ENCODE peak calls at places on chromosomes 6 and 20, in nine cellular contexts. One of them, this sample, is unnamed.

GRCh38 chr6:154410619-154411044 is 54.0 kb upstream of the IPCEF1 start:
- DNase-seq in body of pancreas: peak; percentile 30
- DNase-seq in astrocyte: peak; percentile 98
- DNase-seq in sigmoid colon: peak; percentile 75
- DNase-seq in pancreas: no peak
- DNase-seq in breast epithelium: no peak
- DNase-seq in cardiac muscle cell: peak; percentile 97
- DNase-seq in brain microvascular endothelial cell: peak; percentile 94
- DNase-seq in endodermal cell: no peak
- DNase-seq in this sample: no peak

GRCh38 chr6:33975631-33976424 is 170.1 kb downstream of the GRM4 start:
- DNase-seq in body of pancreas: no peak
- DNase-seq in astrocyte: no peak
- DNase-seq in sigmoid colon: no peak
- DNase-seq in pancreas: no peak
- DNase-seq in breast epithelium: peak; percentile 39
- DNase-seq in cardiac muscle cell: no peak
- DNase-seq in brain microvascular endothelial cell: no peak
- DNase-seq in endodermal cell: peak; percentile 74
- DNase-seq in this sample: peak; percentile 52

GRCh38 chr6:170347091-170347490 is 40.5 kb downstream of the FAM120B start:
- DNase-seq in body of pancreas: no peak
- DNase-seq in astrocyte: no peak
- DNase-seq in sigmoid colon: no peak
- DNase-seq in pancreas: no peak
- DNase-seq in breast epithelium: no peak
- DNase-seq in cardiac muscle cell: no peak
- DNase-seq in brain microvascular endothelial cell: no peak
- DNase-seq in endodermal cell: no peak
- DNase-seq in this sample: no peak

GRCh38 chr6:28585335-28585734 is 59.7 kb downstream of the GPX5 start:
- DNase-seq in body of pancreas: no peak
- DNase-seq in astrocyte: peak; percentile 55
- DNase-seq in sigmoid colon: no peak
- DNase-seq in pancreas: no peak
- DNase-seq in breast epithelium: no peak
- DNase-seq in cardiac muscle cell: peak; percentile 75
- DNase-seq in brain microvascular endothelial cell: peak; percentile 77
- DNase-seq in endodermal cell: no peak
- DNase-seq in this sample: no peak

GRCh38 chr6:149467265-149467664 is 17.5 kb downstream of the ZC3H12D start:
- DNase-seq in body of pancreas: no peak
- DNase-seq in astrocyte: no peak
- DNase-seq in sigmoid colon: no peak
- DNase-seq in pancreas: no peak
- DNase-seq in breast epithelium: no peak
- DNase-seq in cardiac muscle cell: no peak
- DNase-seq in brain microvascular endothelial cell: no peak
- DNase-seq in endodermal cell: no peak
- DNase-seq in this sample: no peak

GRCh38 chr6:156564128-156564806 is 212.9 kb upstream of the ARID1B start:
- DNase-seq in body of pancreas: peak; percentile 83
- DNase-seq in astrocyte: peak; percentile 13
- DNase-seq in sigmoid colon: peak; percentile 90
- DNase-seq in pancreas: peak; percentile 81
- DNase-seq in breast epithelium: peak; percentile 84
- DNase-seq in cardiac muscle cell: peak; percentile 75
- DNase-seq in brain microvascular endothelial cell: peak; percentile 52
- DNase-seq in endodermal cell: peak; percentile 93
- DNase-seq in this sample: peak; percentile 90

GRCh38 chr20:41256516-41256915 is 61.0 kb downstream of the ZHX3 start:
- DNase-seq in body of pancreas: no peak
- DNase-seq in astrocyte: no peak
- DNase-seq in sigmoid colon: no peak
- DNase-seq in pancreas: no peak
- DNase-seq in breast epithelium: no peak
- DNase-seq in cardiac muscle cell: no peak
- DNase-seq in brain microvascular endothelial cell: no peak
- DNase-seq in endodermal cell: no peak
- DNase-seq in this sample: no peak

GRCh38 chr6:37323568-37323967 is 30.2 kb upstream of the RNF8 start:
- DNase-seq in body of pancreas: no peak
- DNase-seq in astrocyte: no peak
- DNase-seq in sigmoid colon: no peak
- DNase-seq in pancreas: no peak
- DNase-seq in breast epithelium: no peak
- DNase-seq in cardiac muscle cell: peak; percentile 37
- DNase-seq in brain microvascular endothelial cell: no peak
- DNase-seq in endodermal cell: peak; percentile 7
- DNase-seq in this sample: no peak

GRCh38 chr6:103122766-103123601 is 1729.5 kb downstream of the GRIK2 start:
- DNase-seq in body of pancreas: peak; percentile 68
- DNase-seq in astrocyte: peak; percentile 6
- DNase-seq in sigmoid colon: no peak
- DNase-seq in pancreas: peak; percentile 39
- DNase-seq in breast epithelium: peak; percentile 65
- DNase-seq in cardiac muscle cell: peak; percentile 29
- DNase-seq in brain microvascular endothelial cell: peak; percentile 40
- DNase-seq in endodermal cell: peak; percentile 94
- DNase-seq in this sample: peak; percentile 75

GRCh38 chr20:62815066-62815991 is 1.5 kb upstream of the COL9A3 start:
- DNase-seq in body of pancreas: no peak
- DNase-seq in astrocyte: peak; percentile 43
- DNase-seq in sigmoid colon: no peak
- DNase-seq in pancreas: no peak
- DNase-seq in breast epithelium: no peak
- DNase-seq in cardiac muscle cell: peak; percentile 68
- DNase-seq in brain microvascular endothelial cell: no peak
- DNase-seq in endodermal cell: peak; percentile 91
- DNase-seq in this sample: no peak

GRCh38 chr6:159422041-159422984 is 253.1 kb downstream of the FNDC1 start:
- DNase-seq in body of pancreas: no peak
- DNase-seq in astrocyte: peak; percentile 78
- DNase-seq in sigmoid colon: no peak
- DNase-seq in pancreas: no peak
- DNase-seq in breast epithelium: no peak
- DNase-seq in cardiac muscle cell: peak; percentile 88
- DNase-seq in brain microvascular endothelial cell: peak; percentile 59
- DNase-seq in endodermal cell: no peak
- DNase-seq in this sample: no peak

GRCh38 chr20:15069355-15069754 is 731.9 kb upstream of the FLRT3 start:
- DNase-seq in body of pancreas: no peak
- DNase-seq in astrocyte: no peak
- DNase-seq in sigmoid colon: no peak
- DNase-seq in pancreas: no peak
- DNase-seq in breast epithelium: no peak
- DNase-seq in cardiac muscle cell: no peak
- DNase-seq in brain microvascular endothelial cell: no peak
- DNase-seq in endodermal cell: no peak
- DNase-seq in this sample: no peak

GRCh38 chr6:136547336-136547735 is 2.9 kb downstream of the MAP7 start:
- DNase-seq in body of pancreas: no peak
- DNase-seq in astrocyte: peak; percentile 26
- DNase-seq in sigmoid colon: no peak
- DNase-seq in pancreas: no peak
- DNase-seq in breast epithelium: no peak
- DNase-seq in cardiac muscle cell: peak; percentile 60
- DNase-seq in brain microvascular endothelial cell: no peak
- DNase-seq in endodermal cell: no peak
- DNase-seq in this sample: no peak

GRCh38 chr20:38873050-38873581 is 53.1 kb upstream of the FAM83D start:
- DNase-seq in body of pancreas: no peak
- DNase-seq in astrocyte: no peak
- DNase-seq in sigmoid colon: no peak
- DNase-seq in pancreas: no peak
- DNase-seq in breast epithelium: no peak
- DNase-seq in cardiac muscle cell: no peak
- DNase-seq in brain microvascular endothelial cell: no peak
- DNase-seq in endodermal cell: no peak
- DNase-seq in this sample: no peak

GRCh38 chr6:104682722-104683643 is 176.7 kb downstream of the HACE1 start:
- DNase-seq in body of pancreas: peak; percentile 58
- DNase-seq in astrocyte: peak; percentile 18
- DNase-seq in sigmoid colon: no peak
- DNase-seq in pancreas: peak; percentile 30
- DNase-seq in breast epithelium: peak; percentile 55
- DNase-seq in cardiac muscle cell: peak; percentile 67
- DNase-seq in brain microvascular endothelial cell: peak; percentile 64
- DNase-seq in endodermal cell: peak; percentile 89
- DNase-seq in this sample: peak; percentile 73

GRCh38 chr6:48733581-48733980 is 622.6 kb upstream of the PTCHD4 start:
- DNase-seq in body of pancreas: no peak
- DNase-seq in astrocyte: no peak
- DNase-seq in sigmoid colon: no peak
- DNase-seq in pancreas: no peak
- DNase-seq in breast epithelium: no peak
- DNase-seq in cardiac muscle cell: peak; percentile 2
- DNase-seq in brain microvascular endothelial cell: no peak
- DNase-seq in endodermal cell: no peak
- DNase-seq in this sample: no peak

GRCh38 chr20:21184810-21185209 is 58.9 kb downstream of the KIZ start:
- DNase-seq in body of pancreas: no peak
- DNase-seq in astrocyte: peak; percentile 11
- DNase-seq in sigmoid colon: no peak
- DNase-seq in pancreas: no peak
- DNase-seq in breast epithelium: no peak
- DNase-seq in cardiac muscle cell: peak; percentile 81
- DNase-seq in brain microvascular endothelial cell: no peak
- DNase-seq in endodermal cell: no peak
- DNase-seq in this sample: no peak

GRCh38 chr6:14804001-14804401 is 441.9 kb upstream of the JARID2 start:
- DNase-seq in body of pancreas: no peak
- DNase-seq in astrocyte: no peak
- DNase-seq in sigmoid colon: no peak
- DNase-seq in pancreas: no peak
- DNase-seq in breast epithelium: peak; percentile 60
- DNase-seq in cardiac muscle cell: no peak
- DNase-seq in brain microvascular endothelial cell: no peak
- DNase-seq in endodermal cell: no peak
- DNase-seq in this sample: no peak

GRCh38 chr6:131116755-131117360 is 18.4 kb upstream of the AKAP7 start:
- DNase-seq in body of pancreas: no peak
- DNase-seq in astrocyte: no peak
- DNase-seq in sigmoid colon: no peak
- DNase-seq in pancreas: no peak
- DNase-seq in breast epithelium: no peak
- DNase-seq in cardiac muscle cell: peak; percentile 78
- DNase-seq in brain microvascular endothelial cell: peak; percentile 42
- DNase-seq in endodermal cell: no peak
- DNase-seq in this sample: no peak
- TF ChIP-seq CTCF in body of pancreas: peak; percentile 49
- TF ChIP-seq CTCF in astrocyte: peak; percentile 49
- TF ChIP-seq CTCF in sigmoid colon: peak; percentile 36
- TF ChIP-seq CTCF in pancreas: peak; percentile 16
- TF ChIP-seq CTCF in breast epithelium: peak; percentile 53
- TF ChIP-seq CTCF in cardiac muscle cell: peak; percentile 48
- TF ChIP-seq CTCF in brain microvascular endothelial cell: no peak
- TF ChIP-seq CTCF in endodermal cell: peak; percentile 75
- TF ChIP-seq CTCF in this sample: peak; percentile 62

DNA sequence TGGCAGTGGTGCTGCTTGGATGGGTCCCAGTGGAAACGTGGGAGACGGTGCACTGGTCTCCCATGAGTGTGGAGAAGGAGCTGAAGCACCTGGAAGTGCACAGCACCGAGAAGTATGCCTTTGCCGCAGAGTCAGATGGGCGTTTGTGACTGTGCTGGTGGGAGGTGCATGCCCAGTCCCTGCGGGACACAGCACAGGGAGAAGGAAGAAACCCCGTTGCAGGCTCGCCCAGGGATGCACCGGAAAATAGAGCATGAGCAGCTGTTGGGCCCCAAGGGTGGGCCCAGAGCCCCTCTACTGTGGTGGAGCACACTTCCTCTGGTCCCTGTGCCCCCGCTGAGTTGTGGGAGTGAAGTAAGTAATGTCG is 19.3 kb upstream of the RGS17 start:
- DNase-seq in body of pancreas: no peak
- DNase-seq in astrocyte: no peak
- DNase-seq in sigmoid colon: no peak
- DNase-seq in pancreas: no peak
- DNase-seq in breast epithelium: no peak
- DNase-seq in cardiac muscle cell: no peak
- DNase-seq in brain microvascular endothelial cell: no peak
- DNase-seq in endodermal cell: no peak
- DNase-seq in this sample: no peak
- H3K4me3 ChIP-seq in body of pancreas: no peak overlapping the region
- H3K4me3 ChIP-seq in astrocyte: no peak overlapping the region
- H3K4me3 ChIP-seq in sigmoid colon: no peak overlapping the region
- H3K4me3 ChIP-seq in pancreas: no peak overlapping the region
- H3K4me3 ChIP-seq in breast epithelium: no peak overlapping the region
- H3K4me3 ChIP-seq in cardiac muscle cell: no peak overlapping the region
- H3K4me3 ChIP-seq in brain microvascular endothelial cell: no peak overlapping the region
- H3K4me3 ChIP-seq in endodermal cell: no peak overlapping the region
- H3K4me3 ChIP-seq in this sample: no peak overlapping the region

GRCh38 chr6:99491159-99491558 is 24.1 kb downstream of the USP45 start:
- DNase-seq in body of pancreas: no peak
- DNase-seq in astrocyte: no peak
- DNase-seq in sigmoid colon: no peak
- DNase-seq in pancreas: no peak
- DNase-seq in breast epithelium: no peak
- DNase-seq in cardiac muscle cell: no peak
- DNase-seq in brain microvascular endothelial cell: no peak
- DNase-seq in endodermal cell: no peak
- DNase-seq in this sample: no peak
- H3K27ac ChIP-seq in body of pancreas: no peak overlapping the region
- H3K27ac ChIP-seq in astrocyte: no peak overlapping the region
- H3K27ac ChIP-seq in sigmoid colon: no peak overlapping the region
- H3K27ac ChIP-seq in pancreas: no peak overlapping the region
- H3K27ac ChIP-seq in breast epithelium: no peak overlapping the region
- H3K27ac ChIP-seq in cardiac muscle cell: no peak overlapping the region
- H3K27ac ChIP-seq in brain microvascular endothelial cell: no peak overlapping the region
- H3K27ac ChIP-seq in endodermal cell: no peak overlapping the region
- H3K27ac ChIP-seq in this sample: no peak overlapping the region

GRCh38 chr20:36493801-36494114 is 47.6 kb upstream of the MYL9 start:
- DNase-seq in body of pancreas: peak; percentile 66
- DNase-seq in astrocyte: peak; percentile 91
- DNase-seq in sigmoid colon: peak; percentile 94
- DNase-seq in pancreas: no peak
- DNase-seq in breast epithelium: peak; percentile 69
- DNase-seq in cardiac muscle cell: peak; percentile 76
- DNase-seq in brain microvascular endothelial cell: peak; percentile 52
- DNase-seq in endodermal cell: no peak
- DNase-seq in this sample: no peak

GRCh38 chr20:36491901-36492617 is 49.3 kb upstream of the MYL9 start:
- DNase-seq in body of pancreas: no peak
- DNase-seq in astrocyte: no peak
- DNase-seq in sigmoid colon: no peak
- DNase-seq in pancreas: no peak
- DNase-seq in breast epithelium: no peak
- DNase-seq in cardiac muscle cell: peak; percentile 63
- DNase-seq in brain microvascular endothelial cell: no peak
- DNase-seq in endodermal cell: peak; percentile 71
- DNase-seq in this sample: no peak

GRCh38 chr20:36490191-36490590 is 51.1 kb upstream of the MYL9 start:
- DNase-seq in body of pancreas: no peak
- DNase-seq in astrocyte: no peak
- DNase-seq in sigmoid colon: no peak
- DNase-seq in pancreas: no peak
- DNase-seq in breast epithelium: no peak
- DNase-seq in cardiac muscle cell: peak; percentile 48
- DNase-seq in brain microvascular endothelial cell: no peak
- DNase-seq in endodermal cell: no peak
- DNase-seq in this sample: no peak

GRCh38 chr20:36496707-36497669 is 44.3 kb upstream of the MYL9 start:
- DNase-seq in body of pancreas: no peak
- DNase-seq in astrocyte: no peak
- DNase-seq in sigmoid colon: peak; percentile 38
- DNase-seq in pancreas: no peak
- DNase-seq in breast epithelium: no peak
- DNase-seq in cardiac muscle cell: no peak
- DNase-seq in brain microvascular endothelial cell: no peak
- DNase-seq in endodermal cell: no peak
- DNase-seq in this sample: no peak

GRCh38 chr20:36493013-36493800 is 48.1 kb upstream of the MYL9 start:
- DNase-seq in body of pancreas: peak; percentile 61
- DNase-seq in astrocyte: no peak
- DNase-seq in sigmoid colon: no peak
- DNase-seq in pancreas: no peak
- DNase-seq in breast epithelium: no peak
- DNase-seq in cardiac muscle cell: no peak
- DNase-seq in brain microvascular endothelial cell: no peak
- DNase-seq in endodermal cell: peak; percentile 84
- DNase-seq in this sample: no peak
- TF ChIP-seq CTCF in body of pancreas: peak; percentile 24
- TF ChIP-seq CTCF in astrocyte: no peak
- TF ChIP-seq CTCF in sigmoid colon: no peak
- TF ChIP-seq CTCF in pancreas: no peak
- TF ChIP-seq CTCF in breast epithelium: no peak
- TF ChIP-seq CTCF in cardiac muscle cell: peak; percentile 20
- TF ChIP-seq CTCF in brain microvascular endothelial cell: peak; percentile 37
- TF ChIP-seq CTCF in endodermal cell: peak; percentile 77
- TF ChIP-seq CTCF in this sample: peak; percentile 36

This sample was measured in upper lobe of right lung.